ENCODE peak calls at places on chromosomes 4 and X, in seven cellular contexts. O is CD8-positive, alpha-beta memory T cell; M is brain microvascular endothelial cell; C is transverse colon; D is sigmoid colon; G is fibroblast of lung; T is aorta. X is an unnamed sample.

GRCh38 chr4:48909697-48910096 is 3.1 kb upstream of the OCIAD2 start:
- DNase-seq in T (peak; percentile 77), C (peak; percentile 22), G (peak; percentile 99), D (no peak), M (peak; percentile 99), O (no peak), X (no peak)

GRCh38 chr4:113560579-113560978 is 201.0 kb downstream of the CAMK2D start:
- DNase-seq in C (no peak), O (no peak), M (no peak), G (no peak), T (no peak), D (no peak), X (no peak)

GRCh38 chrX:125646195-125646594 is 326.5 kb downstream of the TEX13C start:
- DNase-seq in T (no peak), O (no peak), G (no peak), M (no peak), D (no peak), C (no peak), X (no peak)

GRCh38 chrX:124346064-124346876 is at the start of gene SH2D1A:
- DNase-seq in G (no peak), O (peak; percentile 54), C (no peak), T (no peak), D (no peak), M (no peak), X (no peak)

GRCh38 chr4:148790691-148791090 is 348.5 kb upstream of the NR3C2 start:
- DNase-seq in C (no peak), D (no peak), G (peak; percentile 89), T (no peak), M (no peak), O (no peak), X (no peak)

GRCh38 chr4:95531141-95531540 is 17.6 kb downstream of the UNC5C start:
- DNase-seq in G (no peak), C (no peak), D (no peak), O (no peak), T (no peak), M (no peak), X (no peak)

GRCh38 chrX:69505772-69506616 is 1.9 kb downstream of the NALF2 start:
- DNase-seq in O (no peak), T (no peak), C (no peak), D (no peak), M (no peak), G (no peak), X (no peak)

GRCh38 chr4:129082302-129082701 is 11.0 kb downstream of the SCLT1 start:
- DNase-seq in G (no peak), C (no peak), D (no peak), T (no peak), O (no peak), M (no peak), X (no peak)

GRCh38 chr4:173076903-173077629 is 91.5 kb upstream of the GALNT7 start:
- DNase-seq in G (peak; percentile 82), M (no peak), C (no peak), O (no peak), D (no peak), T (no peak), X (no peak)

GRCh38 chr4:145635630-145636029 is 16.4 kb downstream of the MMAA start:
- DNase-seq in D (no peak), C (no peak), M (no peak), T (no peak), G (no peak), O (no peak), X (no peak)

GRCh38 chr4:153137168-153137567 is 67.1 kb upstream of the TRIM2 start:
- DNase-seq in M (peak; percentile 83), O (no peak), C (no peak), D (no peak), T (peak; percentile 83), G (peak; percentile 95), X (no peak)

GRCh38 chr4:6401797-6402196 is 70.6 kb downstream of the PPP2R2C start:
- DNase-seq in D (no peak), C (no peak), G (no peak), O (no peak), M (no peak), T (no peak), X (no peak)

GRCh38 chr4:104915864-104916263 is 230.8 kb upstream of the TET2 start:
- DNase-seq in C (no peak), D (no peak), G (no peak), T (no peak), M (no peak), O (no peak), X (no peak)

GRCh38 chrX:68894142-68894512 is 65.3 kb downstream of the EFNB1 start:
- DNase-seq in C (no peak), T (peak; percentile 75), M (no peak), G (no peak), O (no peak), D (no peak), X (no peak)

GRCh38 chr4:156718226-156718625 is 253.4 kb downstream of the PDGFC start:
- DNase-seq in D (no peak), M (no peak), T (no peak), O (no peak), G (peak; percentile 25), C (no peak), X (no peak)

GRCh38 chr4:156729416-156729815 is 242.2 kb downstream of the PDGFC start:
- DNase-seq in C (no peak), O (no peak), D (no peak), M (no peak), G (no peak), T (no peak), X (no peak)

GRCh38 chr4:156725257-156725656 is 246.3 kb downstream of the PDGFC start:
- DNase-seq in C (no peak), G (no peak), T (no peak), M (no peak), D (no peak), O (no peak), X (no peak)

DNA sequence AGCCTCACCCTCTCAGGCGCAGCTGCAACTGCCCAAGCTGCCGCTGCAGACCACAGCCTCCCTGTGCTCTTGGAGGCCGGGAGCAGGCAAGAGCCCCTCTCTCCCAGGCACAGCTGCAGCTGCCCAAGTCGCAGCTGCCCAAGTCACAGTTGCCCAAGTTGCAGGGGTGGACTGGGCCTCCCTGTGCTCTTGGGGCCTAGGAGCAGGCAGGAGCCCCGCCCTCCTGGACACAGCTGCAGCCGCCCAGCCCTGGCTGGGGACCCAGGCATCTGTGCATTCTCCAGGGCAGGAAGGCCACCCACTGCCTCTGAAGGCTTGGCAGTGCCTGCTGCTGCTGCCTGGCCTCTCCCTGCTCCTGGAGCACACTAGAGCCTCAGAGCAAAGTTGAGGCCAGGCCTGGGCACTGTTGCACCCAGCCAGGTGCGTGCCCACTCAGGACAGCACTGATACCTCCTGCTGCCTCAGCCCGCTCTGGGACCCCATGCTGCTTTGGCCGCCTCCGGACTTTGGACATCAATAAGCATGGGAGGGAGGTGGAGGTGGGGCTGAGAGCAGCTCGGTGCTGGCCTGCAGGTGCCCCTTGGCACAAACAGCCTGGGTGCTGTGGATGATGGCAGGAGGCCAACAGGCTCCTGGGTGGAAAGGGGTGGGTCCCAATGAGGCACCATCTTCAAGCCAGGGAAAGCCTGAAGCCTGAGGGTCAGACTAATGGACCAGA is 247.5 kb downstream of the PDGFC start:
- DNase-seq in O (no peak), D (no peak), T (no peak), M (no peak), G (no peak), C (peak; percentile 15), X (peak; percentile 39)
- H3K27ac ChIP-seq in O (no peak overlapping the region), D (no peak overlapping the region), T (no peak overlapping the region), M (no peak overlapping the region), G (no peak overlapping the region), C (no peak overlapping the region), X (no peak overlapping the region)

DNA sequence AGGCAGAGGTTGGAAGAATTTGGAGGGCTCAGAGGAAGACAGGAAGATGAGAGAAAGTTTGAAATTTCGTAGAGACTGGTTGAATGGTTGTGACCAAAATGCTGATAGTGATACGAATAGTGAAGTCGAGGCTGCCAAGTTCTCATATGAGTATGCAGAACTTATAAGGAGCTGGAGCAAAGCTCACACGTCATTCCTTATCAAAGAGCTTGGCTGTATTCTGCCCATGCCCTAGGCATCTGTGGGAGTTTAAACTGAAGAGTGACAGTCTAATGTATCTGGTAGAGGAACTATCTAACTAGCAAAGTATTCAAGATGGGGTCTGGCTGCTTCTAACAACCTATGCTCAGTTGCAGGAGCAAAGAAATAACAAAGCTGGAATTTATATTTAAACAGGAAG is 102.1 kb downstream of the PCDH18 start:
- DNase-seq in C (no peak), M (no peak), T (no peak), G (no peak), O (no peak), D (no peak), X (no peak)
- H3K27ac ChIP-seq in C (no peak overlapping the region), M (no peak overlapping the region), T (no peak overlapping the region), G (no peak overlapping the region), O (no peak overlapping the region), D (no peak overlapping the region), X (no peak overlapping the region)

DNA sequence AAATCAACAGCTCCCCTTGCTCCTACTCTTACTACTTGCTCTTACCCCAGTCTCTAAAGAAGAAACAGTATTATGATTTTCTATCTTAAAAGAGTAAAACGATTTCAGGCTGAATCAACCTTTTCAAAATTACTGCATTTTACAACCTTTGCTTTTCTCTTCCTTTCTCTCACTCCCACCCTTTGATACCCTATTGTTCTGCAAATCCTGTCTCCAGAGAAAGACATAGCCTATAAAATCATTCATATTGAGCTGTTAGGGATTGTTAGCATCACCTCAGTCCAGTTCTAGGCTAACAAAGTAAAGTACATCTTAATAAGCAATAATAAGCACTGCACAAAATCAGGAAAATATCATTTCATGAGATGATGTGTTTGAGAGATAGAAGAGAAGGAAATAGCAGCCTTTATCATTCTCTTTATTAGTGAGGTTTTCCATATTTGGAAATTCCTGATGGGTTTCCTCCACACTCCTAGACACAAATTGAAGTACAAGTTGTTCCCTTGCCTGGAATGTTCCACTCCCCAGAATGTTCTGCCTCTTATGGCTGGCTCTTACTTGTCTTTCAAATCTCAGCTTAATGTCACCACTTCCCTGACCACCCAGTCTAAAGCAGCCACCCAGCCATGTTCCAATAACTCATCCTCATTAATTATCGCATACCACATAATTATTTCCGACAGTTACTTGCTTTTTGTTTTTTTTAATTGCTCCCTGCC is 219.7 kb downstream of the PALLD start:
- DNase-seq in D (no peak), O (no peak), M (no peak), C (no peak), G (no peak), T (no peak), X (no peak)
- H3K27ac ChIP-seq in D (peak overlapping the region; percentile 87), O (no peak overlapping the region), M (no peak overlapping the region), C (peak overlapping the region; percentile 3), G (no peak overlapping the region), T (peak overlapping the region; percentile 48), X (peak overlapping the region; percentile 26)

GRCh38 chr4:182711211-182711610 is 206.0 kb downstream of the DCTD start:
- DNase-seq in T (no peak), C (no peak), D (no peak), O (no peak), M (no peak), G (peak; percentile 33), X (no peak)

GRCh38 chr4:182704903-182705302 is 212.3 kb downstream of the DCTD start:
- DNase-seq in M (no peak), C (no peak), G (no peak), O (no peak), D (no peak), T (no peak), X (no peak)

GRCh38 chr4:182699825-182700224 is 217.4 kb downstream of the DCTD start:
- DNase-seq in G (no peak), C (no peak), T (no peak), O (no peak), M (no peak), D (no peak), X (no peak)

DNA sequence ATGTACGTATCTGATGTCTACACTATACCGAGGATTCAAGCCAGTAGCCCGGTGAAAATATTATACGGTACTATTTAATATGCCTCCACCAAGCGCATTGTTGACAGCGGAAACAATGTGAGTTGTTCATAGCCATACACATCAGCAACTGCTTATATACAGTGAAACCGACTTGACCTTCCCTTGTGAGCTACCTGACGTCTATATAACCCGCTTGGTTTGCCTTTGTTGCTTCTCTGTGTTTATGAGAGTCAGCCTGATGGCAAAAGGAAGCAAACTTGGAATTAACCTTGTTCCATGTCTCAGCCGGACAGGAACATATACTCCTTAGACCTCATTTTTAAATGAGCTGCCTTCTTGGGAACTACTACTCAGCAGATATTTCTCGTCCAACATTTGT is 211.8 kb downstream of the DCTD start:
- DNase-seq in G (no peak), M (no peak), D (no peak), O (no peak), T (no peak), C (no peak), X (no peak)
- H3K27ac ChIP-seq in G (no peak overlapping the region), M (no peak overlapping the region), D (no peak overlapping the region), O (no peak overlapping the region), T (no peak overlapping the region), C (no peak overlapping the region), X (no peak overlapping the region)

X was measured in lower lobe of right lung.